ENCODE peak calls at places on chromosomes 16 and 17, in nine cellular contexts. K is A549; P is neuronal stem cell; G is psoas muscle; D is OCI-LY7; B is ovary; J is CD4-positive, alpha-beta memory T cell; H is uterus; M is body of pancreas. Q is an unnamed sample. For H3K9me3, the result is how much of the 10 kb centered on the place peaks cover.

GRCh38 chr16:86185089-86185488 is 286.1 kb downstream of the IRF8 start:
- DNase-seq in D (no peak), P (no peak), B (no peak), K (no peak), G (no peak), H (no peak), M (no peak), J (no peak), Q (no peak)

GRCh38 chr16:25063102-25063501 is 47.9 kb upstream of the ARHGAP17 start:
- DNase-seq in M (no peak), H (no peak), B (no peak), J (no peak), G (no peak), D (no peak), P (no peak), K (no peak), Q (no peak)

GRCh38 chr16:15643453-15644305 is 725 bp upstream of the MARF1 start:
- DNase-seq in H (peak), P (no peak), J (no peak), K (peak), M (peak), D (peak), G (no peak), B (peak), Q (peak)

GRCh38 chr17:15456486-15456885 is 10.9 kb downstream of the CDRT4 start:
- DNase-seq in J (no peak), P (no peak), G (peak), M (no peak), K (no peak), D (no peak), B (no peak), H (no peak), Q (no peak)

GRCh38 chr16:12833939-12834338 is 30.3 kb upstream of the CPPED1 start:
- DNase-seq in P (no peak), H (no peak), M (no peak), D (no peak), B (no peak), G (no peak), J (no peak), K (peak), Q (no peak)

GRCh38 chr17:79740413-79740812 is 9.7 kb downstream of the ENPP7 start:
- DNase-seq in M (peak), K (no peak), P (no peak), B (no peak), G (no peak), D (no peak), J (no peak), H (no peak), Q (peak)

GRCh38 chr17:30819941-30820705 is 4.4 kb downstream of the CRLF3 start:
- DNase-seq in P (no peak), G (no peak), B (no peak), M (no peak), J (no peak), D (no peak), H (no peak), K (no peak), Q (no peak)

GRCh38 chr17:539048-539447 is 175.6 kb downstream of the VPS53 start:
- DNase-seq in G (no peak), D (no peak), K (no peak), B (no peak), H (no peak), P (no peak), J (no peak), M (no peak), Q (no peak)

GRCh38 chr17:77182773-77183172 is 42.0 kb downstream of the SEC14L1 start:
- DNase-seq in B (no peak), D (no peak), J (no peak), G (no peak), K (no peak), H (no peak), M (no peak), P (no peak), Q (no peak)

GRCh38 chr17:3447625-3448024 is 14.0 kb upstream of the OR1E2 start:
- DNase-seq in H (no peak), G (no peak), D (peak), P (peak), M (no peak), K (no peak), B (no peak), J (no peak), Q (no peak)

GRCh38 chr17:77735051-77735340 is 223.5 kb upstream of the TNRC6C start:
- DNase-seq in B (no peak), G (no peak), P (no peak), D (no peak), K (no peak), M (no peak), J (no peak), H (no peak), Q (no peak)

GRCh38 chr17:74990581-74991105 is 3.2 kb downstream of the CDR2L start:
- DNase-seq in K (no peak), M (no peak), P (no peak), B (no peak), J (no peak), G (peak), D (no peak), H (no peak), Q (no peak)

GRCh38 chr17:27295945-27296344 is 2.0 kb downstream of the WSB1 start:
- DNase-seq in B (no peak), J (peak), K (no peak), P (no peak), D (no peak), G (no peak), H (no peak), M (no peak), Q (peak)

GRCh38 chr16:12027091-12027490 is 50.6 kb downstream of the SNX29 start:
- DNase-seq in M (peak), P (no peak), B (no peak), K (no peak), G (no peak), J (no peak), D (peak), H (no peak), Q (no peak)

GRCh38 chr17:3828151-3828851 is 17.7 kb downstream of the NCBP3 start:
- DNase-seq in M (no peak), G (no peak), K (no peak), J (no peak), H (no peak), B (no peak), P (no peak), D (no peak), Q (peak)

GRCh38 chr16:86665319-86665675 is 86.9 kb downstream of the FOXL1 start:
- DNase-seq in K (no peak), G (no peak), D (no peak), M (no peak), J (no peak), B (no peak), P (no peak), H (no peak), Q (peak)

GRCh38 chr17:9982159-9982558 is 77.1 kb upstream of the RCVRN start:
- DNase-seq in K (peak), P (no peak), M (no peak), G (no peak), H (no peak), B (no peak), D (no peak), J (no peak), Q (no peak)

GRCh38 chr17:77553459-77554066 is 404.9 kb upstream of the TNRC6C start:
- DNase-seq in H (no peak), K (no peak), B (no peak), D (peak), G (peak), M (no peak), J (no peak), P (no peak), Q (no peak)

GRCh38 chr16:1729026-1729425 is 23.0 kb downstream of the MAPK8IP3 start:
- DNase-seq in J (no peak), D (no peak), P (no peak), H (no peak), B (no peak), M (no peak), K (no peak), G (no peak), Q (no peak)

GRCh38 chr17:164536-165235 is 16.8 kb downstream of the DOC2B start:
- DNase-seq in J (peak), D (peak), H (peak), G (no peak), M (no peak), K (peak), P (peak), B (peak), Q (peak)

GRCh38 chr16:23852794-23853562 is 17.2 kb downstream of the PRKCB start:
- DNase-seq in B (no peak), G (no peak), P (no peak), H (no peak), K (no peak), M (no peak), D (no peak), J (no peak), Q (no peak)

GRCh38 chr17:49425004-49425286 is 10.3 kb upstream of the PHB1 start:
- DNase-seq in M (no peak), H (no peak), J (no peak), G (no peak), P (no peak), K (no peak), B (no peak), D (no peak), Q (no peak)

GRCh38 chr17:81608082-81608481 is 28.8 kb downstream of the NPLOC4 start:
- DNase-seq in M (no peak), B (no peak), K (no peak), D (no peak), J (no peak), P (no peak), G (no peak), H (no peak), Q (no peak)

GRCh38 chr17:41647940-41648410 is 23.6 kb upstream of the KRT17 start:
- DNase-seq in H (peak), G (peak), B (peak), J (peak), K (peak), P (peak), D (peak), M (peak), Q (peak)

GRCh38 chr16:10136916-10137315 is 45.3 kb downstream of the GRIN2A start:
- DNase-seq in M (no peak), D (no peak), P (no peak), B (no peak), H (no peak), G (no peak), J (no peak), K (no peak), Q (no peak)

GRCh38 chr17:40551091-40551873 is 14.0 kb downstream of the CCR7 start:
- DNase-seq in H (peak), B (peak), M (peak), P (no peak), G (peak), D (no peak), K (peak), J (no peak), Q (no peak)

GRCh38 chr17:10631048-10631700 is 25.9 kb downstream of the MYH3 start:
- DNase-seq in G (no peak), D (no peak), M (no peak), B (peak), J (peak), K (peak), P (no peak), H (no peak), Q (peak)

GRCh38 chr17:41801374-41802062 is 10.2 kb downstream of the P3H4 start:
- DNase-seq in B (peak), K (peak), P (peak), M (peak), J (peak), H (peak), D (peak), G (peak), Q (peak)

GRCh38 chr17:63137163-63137562 is 171.1 kb downstream of the TANC2 start:
- DNase-seq in M (no peak), K (no peak), J (no peak), G (no peak), H (no peak), D (no peak), B (no peak), P (no peak), Q (no peak)

GRCh38 chr17:63136381-63137012 is 170.5 kb downstream of the TANC2 start:
- DNase-seq in B (no peak), G (no peak), J (no peak), D (no peak), P (no peak), K (no peak), M (no peak), H (no peak), Q (no peak)

GRCh38 chr17:63138713-63139112 is 172.7 kb downstream of the TANC2 start:
- DNase-seq in P (no peak), G (no peak), D (no peak), M (no peak), H (no peak), K (no peak), B (no peak), J (no peak), Q (no peak)

GRCh38 chr17:63140255-63140654 is 174.2 kb downstream of the TANC2 start:
- DNase-seq in H (no peak), M (peak), B (no peak), J (no peak), K (no peak), G (no peak), P (no peak), D (no peak), Q (peak)

GRCh38 chr17:63139356-63139755 is 173.3 kb downstream of the TANC2 start:
- DNase-seq in B (no peak), M (no peak), P (no peak), H (no peak), D (no peak), K (no peak), G (peak), J (no peak), Q (no peak)
- H3K4me3 ChIP-seq in B (no peak), M (no peak), P (no peak), H (no peak), D (no peak), K (no peak), G (no peak), J (no peak), Q (no peak)

GRCh38 chr17:61699694-61700093 is 108.7 kb upstream of the NACA2 start:
- DNase-seq in J (no peak), D (no peak), P (no peak), B (no peak), K (no peak), H (no peak), M (no peak), G (no peak), Q (no peak)
- H3K9me3 ChIP-seq in J (under half), D (under half), P (half or more), B (under half), K (under half), H (under half), M (under half), G (under half), Q (under half)

DNA sequence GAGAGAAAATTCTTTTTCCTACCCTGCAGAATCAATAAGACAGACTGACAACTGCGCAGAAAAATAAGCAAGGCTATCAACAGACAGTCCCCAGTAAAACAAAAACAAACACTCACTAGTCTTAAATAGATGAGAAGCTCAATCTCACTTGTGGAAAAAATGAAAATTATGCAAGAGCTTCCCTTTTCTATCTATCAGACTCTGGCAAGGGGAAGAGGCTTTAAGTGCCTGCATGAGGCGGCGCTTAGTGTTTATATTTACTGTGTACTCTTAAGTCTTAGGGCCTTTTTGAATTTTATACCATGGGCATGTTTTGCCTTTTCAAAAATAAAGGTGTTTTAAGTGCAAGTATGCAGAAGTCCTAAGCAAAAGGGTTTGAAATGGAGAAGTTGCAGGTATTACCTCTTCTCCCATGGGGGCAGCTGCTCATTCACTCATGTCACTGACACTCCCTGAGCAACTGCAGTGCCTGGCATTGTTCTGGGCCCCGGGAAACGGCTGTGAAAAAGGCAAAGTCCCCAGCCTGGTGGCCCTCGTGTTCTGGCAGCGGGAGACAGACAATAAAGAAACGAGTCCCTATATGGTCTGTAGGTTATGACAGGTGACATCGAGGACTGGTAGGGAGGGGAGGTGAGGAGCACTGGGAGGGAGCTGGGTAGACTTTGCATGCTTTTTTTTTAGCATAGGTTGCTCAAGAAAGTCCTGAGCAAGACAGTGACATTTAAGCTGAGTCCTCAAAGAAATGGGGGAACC is 35.2 kb downstream of the HSBP1 start:
- DNase-seq in G (no peak), D (peak), J (no peak), H (no peak), M (no peak), B (no peak), P (no peak), K (no peak), Q (peak)
- H3K27ac ChIP-seq in G (peak), D (peak), J (no peak), H (no peak), M (no peak), B (no peak), P (no peak), K (no peak), Q (no peak)

DNA sequence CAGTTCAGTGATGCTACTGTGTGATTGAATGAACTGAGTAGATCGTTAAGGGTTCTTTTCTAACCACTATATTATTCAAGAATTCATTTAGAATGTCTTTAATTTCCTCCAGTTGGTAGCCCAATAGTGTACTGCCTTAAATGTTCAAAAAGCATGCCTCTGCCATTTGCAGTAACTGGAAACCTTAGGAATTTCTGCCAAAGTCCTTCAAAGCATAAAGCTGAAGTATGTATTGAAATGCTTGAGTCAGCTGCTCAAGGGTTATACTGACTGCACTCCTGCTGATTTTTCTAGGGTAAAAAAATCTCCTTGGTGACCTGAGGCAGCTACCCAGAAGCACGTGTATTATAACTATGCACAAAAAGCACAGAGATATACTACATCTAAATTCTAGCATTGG is 56.5 kb downstream of the SNTB2 start:
- DNase-seq in H (no peak), D (no peak), M (no peak), J (no peak), G (no peak), K (no peak), B (no peak), P (no peak), Q (no peak)
- H3K4me3 ChIP-seq in H (no peak), D (no peak), M (no peak), J (no peak), G (no peak), K (no peak), B (no peak), P (no peak), Q (no peak)

GRCh38 chr17:70259400-70259799 is 90.1 kb downstream of the KCNJ2 start:
- DNase-seq in H (no peak), G (no peak), D (no peak), J (no peak), B (no peak), P (no peak), M (no peak), K (no peak), Q (no peak)
- H3K9me3 ChIP-seq in H (under half), G (under half), D (under half), J (under half), B (under half), P (under half), M (under half), K (under half), Q (under half)

GRCh38 chr17:37481001-37481665 is 8.6 kb upstream of the DUSP14 start:
- DNase-seq in B (no peak), M (no peak), G (no peak), P (no peak), J (no peak), K (no peak), D (no peak), H (peak), Q (no peak)

GRCh38 chr17:37478187-37478586 is 11.5 kb upstream of the DUSP14 start:
- DNase-seq in P (no peak), H (no peak), M (no peak), D (no peak), B (no peak), J (no peak), G (peak), K (no peak), Q (no peak)

GRCh38 chr17:37480427-37480826 is 9.3 kb upstream of the DUSP14 start:
- DNase-seq in K (no peak), J (no peak), M (no peak), G (no peak), H (no peak), D (no peak), P (no peak), B (no peak), Q (no peak)

GRCh38 chr17:37476431-37477130 is 13.1 kb upstream of the DUSP14 start:
- DNase-seq in J (no peak), H (no peak), P (no peak), G (no peak), K (no peak), B (no peak), D (no peak), M (no peak), Q (no peak)

GRCh38 chr17:37479025-37479424 is 10.7 kb upstream of the DUSP14 start:
- DNase-seq in J (no peak), G (no peak), D (no peak), B (no peak), P (no peak), H (no peak), K (no peak), M (no peak), Q (no peak)
- H3K27ac ChIP-seq in J (no peak), G (no peak), D (no peak), B (no peak), P (no peak), H (no peak), K (no peak), M (no peak), Q (no peak)

GRCh38 chr16:4115209-4115940 is 867 bp downstream of the ADCY9 start:
- DNase-seq in M (peak), P (peak), K (peak), G (peak), D (no peak), B (peak), H (peak), J (peak), Q (peak)
- H3K4me3 ChIP-seq in M (peak), P (peak), K (peak), G (peak), D (no peak), B (peak), H (peak), J (no peak), Q (peak)

GRCh38 chr16:88286301-88286923 is 96.3 kb upstream of the ZNF469 start:
- DNase-seq in H (no peak), K (no peak), P (no peak), J (no peak), D (no peak), B (no peak), G (no peak), M (no peak), Q (no peak)

GRCh38 chr16:88284101-88284500 is 98.7 kb upstream of the ZNF469 start:
- DNase-seq in H (no peak), P (no peak), G (no peak), M (no peak), B (no peak), K (no peak), D (no peak), J (no peak), Q (no peak)

GRCh38 chr16:88285514-88285822 is 97.3 kb upstream of the ZNF469 start:
- DNase-seq in D (no peak), K (no peak), P (no peak), G (no peak), M (no peak), H (no peak), B (no peak), J (no peak), Q (no peak)

GRCh38 chr16:88283596-88283995 is 99.2 kb upstream of the ZNF469 start:
- DNase-seq in P (no peak), B (no peak), D (no peak), M (no peak), J (no peak), H (no peak), K (no peak), G (no peak), Q (no peak)

GRCh38 chr16:88284626-88285513 is 97.9 kb upstream of the ZNF469 start:
- DNase-seq in J (no peak), K (no peak), G (no peak), D (no peak), M (no peak), H (no peak), B (no peak), P (no peak), Q (no peak)
- H3K9me3 ChIP-seq in J (under half), K (half or more), G (under half), D (under half), M (under half), H (under half), B (under half), P (under half), Q (under half)

Q was measured in small intestine.